ENCODE peak calls at places on chromosomes 11 and 22, in eight cellular contexts. Y is fibroblast of mammary gland, N is lower leg skin, B is cardiac muscle cell, K is adrenal gland, E is IMR-90, S is kidney, Z is transverse colon. J is an unnamed sample.
A peak's percentile ranks its signal among the peaks of the same experiment; 100 is the strongest.

GRCh38 chr22:27377501-27377900 is 424.1 kb downstream of the MN1 start:
- DNase-seq in Y (no peak), N (no peak), E (no peak), S (no peak), K (no peak), Z (no peak), B (no peak), J (peak; percentile 57)

GRCh38 chr11:117384045-117384444 is 56.4 kb downstream of the CEP164 start:
- DNase-seq in N (no peak), Y (peak; percentile 95), B (no peak), K (no peak), Z (no peak), S (no peak), E (peak; percentile 96), J (peak; percentile 96)

GRCh38 chr22:38069372-38070249 is 12.4 kb downstream of the PICK1 start:
- DNase-seq in E (peak; percentile 29), Z (peak; percentile 29), Y (peak; percentile 26), K (peak; percentile 83), N (no peak), B (peak; percentile 84), S (peak; percentile 68), J (no peak)

GRCh38 chr22:35150163-35151107 is 84.5 kb downstream of the ISX start:
- DNase-seq in N (peak; percentile 88), S (no peak), Y (peak; percentile 37), E (peak; percentile 42), Z (peak; percentile 73), B (peak; percentile 75), K (peak; percentile 73), J (peak; percentile 19)

GRCh38 chr11:120029321-120029720 is 108.6 kb downstream of the TRIM29 start:
- DNase-seq in Z (no peak), N (peak; percentile 57), B (no peak), E (no peak), Y (no peak), S (no peak), K (no peak), J (no peak)

GRCh38 chr11:36357831-36358230 is 61.7 kb downstream of the PRR5L start:
- DNase-seq in Z (no peak), E (no peak), N (no peak), Y (no peak), B (no peak), K (no peak), S (no peak), J (no peak)

GRCh38 chr11:45332486-45332934 is 46.4 kb upstream of the SYT13 start:
- DNase-seq in B (peak; percentile 67), K (peak; percentile 63), Z (peak; percentile 42), Y (peak; percentile 41), N (no peak), E (peak; percentile 19), S (no peak), J (no peak)

GRCh38 chr11:121589946-121590537 is 137.3 kb upstream of the SORL1-AS1 start:
- DNase-seq in Y (no peak), S (no peak), E (no peak), N (no peak), Z (no peak), K (no peak), B (no peak), J (no peak)

GRCh38 chr22:23183107-23183698 is 2.9 kb downstream of the BCR start:
- DNase-seq in N (no peak), Y (peak; percentile 45), K (peak; percentile 77), S (peak; percentile 81), Z (peak; percentile 52), E (peak; percentile 66), B (peak; percentile 86), J (peak; percentile 63)

GRCh38 chr11:108654994-108655631 is 9.8 kb upstream of the DDX10 start:
- DNase-seq in Y (peak; percentile 66), E (peak; percentile 56), Z (peak; percentile 47), K (peak; percentile 74), S (no peak), B (peak; percentile 61), N (no peak), J (peak; percentile 63)

GRCh38 chr11:82405392-82405791 is 328.3 kb downstream of the FAM181B start:
- DNase-seq in E (no peak), N (no peak), Z (no peak), B (peak; percentile 42), S (no peak), K (no peak), Y (no peak), J (no peak)

GRCh38 chr22:27385261-27385998 is 416.1 kb downstream of the MN1 start:
- DNase-seq in Y (no peak), N (no peak), E (no peak), K (no peak), Z (no peak), B (no peak), S (no peak), J (no peak)

GRCh38 chr11:84594602-84595001 is 1032.5 kb downstream of the DLG2 start:
- DNase-seq in Z (no peak), K (no peak), B (no peak), S (no peak), Y (no peak), E (no peak), N (no peak), J (no peak)

GRCh38 chr22:31192513-31192912 is 19.6 kb upstream of the LIMK2 start:
- DNase-seq in N (no peak), Z (no peak), B (no peak), E (peak; percentile 77), K (no peak), S (no peak), Y (peak; percentile 50), J (peak; percentile 86)

GRCh38 chr11:72534859-72535547 is 100.7 kb upstream of the CLPB start:
- DNase-seq in E (no peak), B (peak; percentile 15), Y (no peak), S (no peak), K (no peak), N (peak; percentile 70), Z (no peak), J (no peak)

GRCh38 chr22:49901457-49901856 is 16.8 kb downstream of the ALG12 start:
- DNase-seq in K (no peak), Y (no peak), N (no peak), S (no peak), Z (no peak), B (no peak), E (no peak), J (no peak)

GRCh38 chr22:19876941-19877625 is 22.4 kb upstream of the GNB1L start:
- DNase-seq in Y (no peak), B (no peak), S (peak; percentile 68), N (peak; percentile 83), E (no peak), Z (no peak), K (peak; percentile 33), J (no peak)

GRCh38 chr11:124877631-124878496 is 12.6 kb downstream of the ROBO3 start:
- DNase-seq in N (peak; percentile 84), S (no peak), Z (no peak), B (no peak), Y (no peak), K (peak; percentile 50), E (no peak), J (no peak)

GRCh38 chr11:122724520-122724919 is 69.0 kb downstream of the UBASH3B start:
- DNase-seq in K (no peak), N (no peak), E (peak; percentile 77), B (no peak), Y (no peak), Z (no peak), S (no peak), J (no peak)

GRCh38 chr11:4416306-4416705 is 22.8 kb upstream of the TRIM21 start:
- DNase-seq in S (no peak), K (no peak), B (no peak), E (no peak), Y (no peak), Z (no peak), N (no peak), J (no peak)
- TF ChIP-seq CTCF in S (no peak), K (no peak), B (no peak), E (no peak), Y (no peak), Z (no peak), N (no peak), J (no peak)

GRCh38 chr22:39151329-39151975 is 1.0 kb downstream of the CBX7 start:
- DNase-seq in B (no peak), E (no peak), N (no peak), Z (no peak), K (no peak), Y (no peak), S (peak; percentile 63), J (no peak)
- H3K4me3 ChIP-seq in B (peak overlapping the region; percentile 59), E (peak overlapping the region; percentile 44), N (peak overlapping the region; percentile 54), Z (peak overlapping the region; percentile 98), K (peak overlapping the region; percentile 35), Y (peak overlapping the region; percentile 47), S (peak overlapping the region; percentile 80), J (peak overlapping the region; percentile 51)

DNA sequence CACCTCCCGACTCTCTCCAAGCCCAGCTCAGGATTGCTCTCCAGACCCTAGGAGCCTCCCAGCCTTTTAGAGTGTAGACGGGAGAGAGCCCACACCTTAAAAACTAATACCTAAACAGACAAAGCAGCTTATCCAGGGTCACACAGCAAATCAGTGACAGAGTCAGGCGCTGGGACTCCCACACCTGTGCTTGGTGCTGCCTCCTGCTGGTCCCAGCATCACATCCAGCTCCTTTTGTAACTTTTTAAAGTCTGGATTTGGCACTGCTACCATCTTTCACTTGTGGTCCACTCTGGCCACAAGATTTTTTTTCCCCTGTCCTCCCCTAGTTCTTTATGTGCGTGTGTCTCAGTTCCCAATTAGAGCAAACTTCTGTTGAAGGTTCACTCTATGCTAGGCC is 4.7 kb downstream of the ANO1 start:
- DNase-seq in B (no peak), K (no peak), E (no peak), Z (no peak), N (no peak), S (no peak), Y (no peak), J (no peak)
- TF ChIP-seq CTCF in B (no peak), K (no peak), E (peak; percentile 30), Z (no peak), N (no peak), S (no peak), Y (peak; percentile 17), J (no peak)

DNA sequence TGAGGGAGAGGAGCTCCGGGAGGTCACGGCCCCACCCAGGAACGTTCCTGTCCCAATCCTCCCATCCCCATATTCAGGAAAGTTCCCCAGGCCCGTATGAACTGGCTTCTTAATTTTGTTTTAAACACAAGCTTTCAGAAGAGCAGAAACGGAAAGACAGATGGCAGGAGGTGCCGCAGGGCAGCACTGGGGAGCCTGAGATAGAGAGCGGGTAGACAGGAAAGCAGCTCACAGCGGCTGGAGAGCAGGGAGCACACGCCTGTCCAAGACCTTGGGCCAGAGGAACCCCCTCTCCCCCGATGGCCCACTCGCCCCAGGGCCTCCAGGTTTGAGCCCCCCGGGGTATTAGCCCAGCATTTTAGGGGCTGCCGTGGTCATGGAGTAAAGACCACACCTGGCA is 17.8 kb upstream of the KCNQ1OT1 start:
- DNase-seq in Z (no peak), N (no peak), Y (no peak), E (no peak), S (peak; percentile 24), B (no peak), K (no peak), J (no peak)
- H3K4me3 ChIP-seq in Z (no peak overlapping the region), N (no peak overlapping the region), Y (no peak overlapping the region), E (no peak overlapping the region), S (no peak overlapping the region), B (no peak overlapping the region), K (no peak overlapping the region), J (no peak overlapping the region)

GRCh38 chr11:65378208-65378927 is 4.1 kb downstream of the SLC25A45 start:
- DNase-seq in K (no peak), Y (no peak), N (no peak), B (no peak), S (no peak), E (no peak), Z (peak; percentile 52), J (no peak)
- TF ChIP-seq CTCF in K (no peak), Y (no peak), N (no peak), B (no peak), S (no peak), E (peak; percentile 12), Z (no peak), J (no peak)

J was measured in epithelial cell of esophagus.